ENCODE peak calls at places on chromosomes 3 and 15, in four cellular contexts. W, L, J and S are unnamed samples.
A peak's percentile ranks its signal among the peaks of the same experiment; 100 is the strongest.

GRCh38 chr3:111874177-111874820 is 15.2 kb downstream of the PHLDB2 start:
- DNase-seq in J (no peak), W (no peak), L (no peak), S (no peak)

GRCh38 chr3:8324727-8325126 is 176.9 kb upstream of the LMCD1 start:
- DNase-seq in L (no peak), W (peak; percentile 21), J (peak; percentile 40), S (peak; percentile 30)

GRCh38 chr3:161914703-161915102 is 418.1 kb downstream of the OTOL1 start:
- DNase-seq in L (peak; percentile 35), J (no peak), W (no peak), S (peak; percentile 35)

GRCh38 chr3:187899246-187899645 is 154.0 kb upstream of the BCL6 start:
- DNase-seq in W (no peak), J (no peak), L (no peak), S (no peak)

GRCh38 chr3:192906940-192907339 is 10.7 kb downstream of the MB21D2 start:
- DNase-seq in J (no peak), W (no peak), L (no peak), S (no peak)

GRCh38 chr3:126508539-126508938 is 9.0 kb downstream of the UROC1 start:
- DNase-seq in W (no peak), L (no peak), J (no peak), S (no peak)

GRCh38 chr3:129051776-129052400 is 8.7 kb upstream of the GP9 start:
- DNase-seq in J (no peak), L (no peak), W (peak; percentile 51), S (no peak)

GRCh38 chr15:93241696-93242585 is 152.9 kb upstream of the RGMA start:
- DNase-seq in W (no peak), J (no peak), L (no peak), S (no peak)

GRCh38 chr3:194095464-194095863 is 40.5 kb upstream of the HES1 start:
- DNase-seq in W (peak; percentile 58), J (no peak), L (peak; percentile 46), S (no peak)

GRCh38 chr3:98536456-98537017 is 4.8 kb downstream of the GPR15 start:
- DNase-seq in W (no peak), J (no peak), L (no peak), S (no peak)

GRCh38 chr15:33442449-33442848 is 131.7 kb downstream of the RYR3 start:
- DNase-seq in J (no peak), L (no peak), W (no peak), S (no peak)

GRCh38 chr3:5324780-5325179 is 137.3 kb downstream of the EDEM1 start:
- DNase-seq in L (no peak), W (no peak), J (no peak), S (no peak)

GRCh38 chr15:69668963-69669362 is 216.3 kb downstream of the RPLP1 start:
- DNase-seq in L (no peak), W (no peak), J (peak; percentile 22), S (no peak)

GRCh38 chr15:64907991-64908390 is 3.7 kb upstream of the ANKDD1A start:
- DNase-seq in L (no peak), J (no peak), W (no peak), S (no peak)

GRCh38 chr15:56428821-56429458 is 36.0 kb downstream of the MNS1 start:
- DNase-seq in L (no peak), J (no peak), W (no peak), S (no peak)

GRCh38 chr15:100383302-100384107 is 41.7 kb upstream of the ADAMTS17 start:
- DNase-seq in J (no peak), L (peak; percentile 46), W (no peak), S (no peak)

GRCh38 chr15:80679805-80680175 is 15.3 kb upstream of the ABHD17C start:
- DNase-seq in W (no peak), L (no peak), J (no peak), S (no peak)

GRCh38 chr3:108486272-108486787 is 24.1 kb downstream of the MYH15 start:
- DNase-seq in W (no peak), J (no peak), L (no peak), S (no peak)

GRCh38 chr15:68921926-68922325 is 8.4 kb upstream of the SPESP1 start:
- DNase-seq in W (no peak), L (no peak), J (no peak), S (no peak)

GRCh38 chr3:196740476-196741400 is 1.1 kb downstream of the PAK2 start:
- DNase-seq in J (no peak), L (peak; percentile 31), W (no peak), S (no peak)

GRCh38 chr3:151933224-151933858 is 59.9 kb downstream of the SUCNR1 start:
- DNase-seq in J (no peak), L (no peak), W (no peak), S (no peak)

GRCh38 chr15:27628486-27628885 is 470.6 kb downstream of the OCA2 start:
- DNase-seq in W (no peak), J (no peak), L (no peak), S (no peak)

GRCh38 chr3:72997421-72997961 is 880 bp downstream of the PPP4R2 start:
- DNase-seq in W (no peak), J (peak; percentile 8), L (peak; percentile 46), S (peak; percentile 18)
- TF ChIP-seq CTCF in W (peak; percentile 22), J (peak; percentile 39), L (no peak), S (peak; percentile 62)

GRCh38 chr15:84983299-84983698 is 1.6 kb downstream of the PDE8A start:
- DNase-seq in L (no peak), J (no peak), W (no peak), S (no peak)

GRCh38 chr15:84980196-84981053 is 1.2 kb upstream of the PDE8A start:
- DNase-seq in L (peak; percentile 85), W (peak; percentile 81), J (peak; percentile 80), S (peak; percentile 68)

GRCh38 chr15:84981054-84981710 is 474 bp upstream of the PDE8A start:
- DNase-seq in L (peak; percentile 93), J (peak; percentile 94), W (peak; percentile 89), S (peak; percentile 92)

GRCh38 chr15:84982301-84982920 is 755 bp downstream of the PDE8A start:
- DNase-seq in W (peak; percentile 39), J (no peak), L (peak; percentile 43), S (no peak)

DNA sequence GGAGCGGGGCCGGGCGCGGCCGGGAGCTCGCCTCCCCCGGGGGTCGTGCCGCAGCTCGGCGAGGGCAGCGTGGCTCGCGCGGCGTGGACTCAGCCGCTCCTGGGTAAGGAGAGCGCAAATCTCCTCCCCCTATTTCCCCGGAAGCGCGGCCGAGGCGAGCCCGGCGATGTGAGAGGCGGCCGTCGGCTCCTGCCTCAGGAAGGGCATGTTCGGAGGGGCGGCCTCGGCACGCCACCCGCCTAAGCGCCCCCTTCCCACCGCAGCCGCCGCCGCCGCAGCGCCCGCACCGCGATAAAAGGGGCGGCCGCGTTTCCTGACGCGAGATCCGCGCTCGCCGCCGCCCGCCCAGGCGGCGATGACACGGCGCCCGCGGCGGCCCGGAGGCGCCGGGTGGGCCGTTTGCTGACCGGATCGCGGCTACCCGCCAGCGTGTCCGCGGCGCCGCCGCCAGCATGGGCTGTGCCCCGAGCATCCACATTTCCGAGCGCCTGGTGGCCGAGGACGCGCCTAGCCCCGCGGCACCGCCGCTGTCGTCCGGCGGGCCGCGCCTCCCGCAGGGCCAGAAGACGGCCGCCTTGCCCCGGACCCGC is at the start of gene PDE8A:
- DNase-seq in L (peak; percentile 31), J (peak; percentile 36), W (no peak), S (peak; percentile 23)
- TF ChIP-seq CTCF in L (peak; percentile 15), J (no peak), W (peak; percentile 31), S (peak; percentile 39)

DNA sequence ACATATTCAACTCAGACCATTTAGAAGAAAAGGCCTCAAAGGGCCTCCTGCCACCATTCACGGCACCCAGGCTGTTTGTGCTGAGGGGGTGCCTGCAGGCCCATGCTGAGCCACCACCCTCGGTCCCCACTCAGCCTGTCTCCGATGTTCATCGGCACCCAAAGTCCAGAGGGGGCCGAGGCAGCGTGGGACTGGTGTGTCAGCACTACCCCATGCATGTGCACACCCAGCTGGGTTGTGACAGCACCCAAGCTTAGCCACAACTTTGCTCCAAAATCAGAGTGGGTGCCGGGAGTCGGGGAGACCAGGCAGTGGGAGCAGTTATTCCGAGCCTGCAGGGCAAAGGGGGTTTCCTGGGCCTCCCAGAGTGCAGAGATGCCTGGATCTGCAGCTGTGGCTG is 508.5 kb upstream of the ZNF717 start:
- DNase-seq in W (no peak), J (no peak), L (no peak), S (no peak)
- TF ChIP-seq CTCF in W (no peak), J (no peak), L (no peak), S (no peak)

DNA sequence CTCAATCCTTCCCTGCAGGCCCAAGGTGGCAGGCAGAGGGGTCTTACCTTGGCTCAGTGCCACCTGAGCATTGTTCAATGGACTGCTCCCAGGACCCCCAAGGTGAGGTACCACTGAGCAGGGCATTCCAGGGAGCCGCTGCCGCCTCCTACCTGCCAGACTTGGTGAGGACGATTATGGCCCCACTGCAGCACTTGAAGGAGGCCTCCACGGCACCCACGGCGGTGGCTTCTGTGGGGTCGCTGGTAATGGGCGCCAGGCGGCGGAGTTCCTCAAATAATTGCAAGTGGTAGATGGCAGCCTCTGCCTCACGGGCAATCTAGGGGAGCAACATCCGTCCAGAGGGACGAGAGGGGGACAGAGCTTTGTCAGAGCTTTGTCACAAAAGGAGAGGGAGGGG is 4.7 kb upstream of the GRAMD2A start:
- DNase-seq in J (no peak), L (no peak), W (no peak), S (no peak)
- TF ChIP-seq CTCF in J (no peak), L (no peak), W (no peak), S (no peak)

GRCh38 chr3:20039082-20039764 is 1.0 kb upstream of the KAT2B start:
- DNase-seq in W (no peak), J (no peak), L (no peak), S (no peak)

GRCh38 chr3:20039765-20040475 is at the start of gene KAT2B:
- DNase-seq in W (peak; percentile 76), L (peak; percentile 84), J (peak; percentile 80), S (peak; percentile 71)

GRCh38 chr3:20041197-20041780 is 1.0 kb downstream of the KAT2B start:
- DNase-seq in J (peak; percentile 66), W (peak; percentile 94), L (peak; percentile 70), S (peak; percentile 69)

GRCh38 chr3:20042331-20042730 is 2.1 kb downstream of the KAT2B start:
- DNase-seq in W (no peak), L (no peak), J (no peak), S (no peak)

GRCh38 chr3:20040476-20041196 is 390 bp downstream of the KAT2B start:
- DNase-seq in J (peak; percentile 60), L (peak; percentile 83), W (peak; percentile 79), S (peak; percentile 57)
- TF ChIP-seq CTCF in J (no peak), L (no peak), W (no peak), S (no peak)